ENCODE peak calls at places on chromosomes 16 and 17, in six cellular contexts. G, C, K, Z, A and N are unnamed samples.

GRCh38 chr17:69228576-69228975 is at the start of gene ABCA10:
- DNase-seq in G (no peak), C (no peak), Z (no peak), K (no peak), A (no peak), N (no peak)

GRCh38 chr17:8629371-8630226 is 926 bp downstream of the MYH10 start:
- DNase-seq in K (no peak), G (no peak), C (no peak), A (no peak), Z (no peak), N (peak; percentile 78)

GRCh38 chr17:2054262-2054739 is 602 bp upstream of the HIC1 start:
- DNase-seq in K (no peak), A (no peak), Z (no peak), G (no peak), C (no peak), N (peak; percentile 18)

GRCh38 chr16:66519974-66520373 is 29.9 kb downstream of the TK2 start:
- DNase-seq in A (no peak), G (no peak), K (no peak), C (no peak), Z (no peak), N (no peak)

GRCh38 chr17:29251969-29252866 is 5.6 kb downstream of the CRYBA1 start:
- DNase-seq in A (no peak), G (no peak), Z (no peak), C (no peak), K (no peak), N (peak; percentile 34)

GRCh38 chr17:66904760-66905637 is 59.5 kb upstream of the CACNG4 start:
- DNase-seq in G (no peak), C (no peak), Z (peak; percentile 43), A (no peak), K (no peak), N (no peak)

GRCh38 chr16:66619036-66619435 is 14.5 kb downstream of the CMTM3 start:
- DNase-seq in C (no peak), A (no peak), Z (no peak), G (no peak), K (no peak), N (no peak)

GRCh38 chr17:47708864-47709541 is 15.0 kb downstream of the TBKBP1 start:
- DNase-seq in A (no peak), C (no peak), Z (no peak), G (no peak), K (no peak), N (no peak)

GRCh38 chr17:40530988-40531971 is 29.9 kb upstream of the TNS4 start:
- DNase-seq in G (no peak), K (no peak), Z (no peak), A (peak; percentile 71), C (no peak), N (no peak)

GRCh38 chr16:62077998-62078397 is 41.8 kb upstream of the CDH8 start:
- DNase-seq in G (peak; percentile 49), Z (no peak), K (peak; percentile 28), C (no peak), A (no peak), N (no peak)

GRCh38 chr17:49053171-49053829 is 56.1 kb downstream of the IGF2BP1 start:
- DNase-seq in Z (no peak), G (no peak), C (no peak), K (no peak), A (no peak), N (no peak)

GRCh38 chr17:49054342-49055092 is 57.3 kb downstream of the IGF2BP1 start:
- DNase-seq in Z (no peak), A (no peak), G (no peak), C (no peak), K (no peak), N (no peak)

GRCh38 chr17:49051269-49051668 is 54.1 kb downstream of the IGF2BP1 start:
- DNase-seq in G (no peak), A (no peak), C (no peak), K (no peak), Z (no peak), N (no peak)

GRCh38 chr17:49050611-49051010 is 53.4 kb downstream of the IGF2BP1 start:
- DNase-seq in A (no peak), G (no peak), C (no peak), Z (no peak), K (no peak), N (no peak)

DNA sequence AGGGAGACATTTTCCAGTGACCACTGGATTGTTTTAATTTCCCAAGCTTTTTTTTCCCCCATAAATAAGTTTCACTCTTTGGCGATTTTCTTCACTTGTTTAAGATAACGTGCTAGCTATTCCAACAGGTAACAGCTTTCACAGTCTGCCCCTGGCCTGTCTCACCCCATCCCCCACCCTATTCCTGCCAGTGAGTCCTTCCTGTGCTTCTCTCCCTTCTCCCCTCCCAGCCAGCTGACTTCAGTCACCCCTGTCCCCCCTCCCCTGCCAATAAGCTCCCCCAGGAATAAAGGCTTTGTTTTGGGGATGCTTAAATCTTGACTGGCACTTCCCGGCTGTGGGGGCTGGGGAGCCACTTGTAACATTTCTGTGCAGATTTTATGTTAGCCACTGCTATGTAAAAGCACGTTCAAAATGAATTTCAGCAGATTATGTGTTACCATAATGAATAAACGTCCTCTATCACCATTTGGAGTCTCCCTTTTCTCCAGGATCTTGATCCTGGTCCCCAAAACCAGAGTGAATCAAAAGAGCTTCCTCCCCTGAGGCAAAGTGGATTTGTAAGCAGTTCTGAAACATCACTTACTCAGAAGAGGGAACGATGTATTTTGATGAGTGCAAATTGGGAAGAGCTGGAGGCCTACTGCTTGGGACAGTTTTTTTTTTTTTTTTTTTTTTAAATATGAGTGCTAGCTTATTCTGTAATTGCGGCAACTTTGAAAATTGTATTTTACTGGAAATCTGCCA is 58.2 kb downstream of the IGF2BP1 start:
- DNase-seq in K (no peak), Z (no peak), C (no peak), A (no peak), G (no peak), N (no peak)
- H3K27me3 ChIP-seq in K (no peaks in the 10 kb centered on the region), Z (no peaks in the 10 kb centered on the region), C (no peaks in the 10 kb centered on the region), A (no peaks in the 10 kb centered on the region), G (no peaks in the 10 kb centered on the region), N (no peaks in the 10 kb centered on the region)

GRCh38 chr16:75323928-75324327 is 72.5 kb upstream of the BCAR1 start:
- DNase-seq in K (no peak), G (no peak), C (no peak), A (no peak), Z (no peak), N (no peak)

GRCh38 chr16:75323198-75323597 is 71.8 kb upstream of the BCAR1 start:
- DNase-seq in C (no peak), K (no peak), G (no peak), Z (no peak), A (no peak), N (no peak)

GRCh38 chr16:75320435-75320834 is 69.0 kb upstream of the BCAR1 start:
- DNase-seq in C (no peak), K (no peak), G (no peak), Z (peak; percentile 41), A (no peak), N (no peak)

GRCh38 chr16:75319513-75320401 is 68.3 kb upstream of the BCAR1 start:
- DNase-seq in C (no peak), Z (no peak), G (no peak), A (peak; percentile 78), K (no peak), N (no peak)

GRCh38 chr16:75322706-75323105 is 71.3 kb upstream of the BCAR1 start:
- DNase-seq in A (no peak), G (no peak), C (no peak), K (no peak), Z (no peak), N (no peak)
- TF ChIP-seq ZNF274 in A (no peak), G (no peak), C (no peak), K (no peak), Z (no peak), N (no peak)

GRCh38 chr17:68195667-68196393 is 52.0 kb upstream of the AMZ2 start:
- DNase-seq in K (no peak), G (no peak), Z (no peak), C (no peak), A (no peak), N (no peak)
- H3K27me3 ChIP-seq in K (peaks cover 91% of the 10 kb centered on the region), G (peaks cover 53% of the 10 kb centered on the region), Z (peaks cover 24% of the 10 kb centered on the region), C (no peaks in the 10 kb centered on the region), A (peaks cover 19% of the 10 kb centered on the region), N (peaks cover 43% of the 10 kb centered on the region)

DNA sequence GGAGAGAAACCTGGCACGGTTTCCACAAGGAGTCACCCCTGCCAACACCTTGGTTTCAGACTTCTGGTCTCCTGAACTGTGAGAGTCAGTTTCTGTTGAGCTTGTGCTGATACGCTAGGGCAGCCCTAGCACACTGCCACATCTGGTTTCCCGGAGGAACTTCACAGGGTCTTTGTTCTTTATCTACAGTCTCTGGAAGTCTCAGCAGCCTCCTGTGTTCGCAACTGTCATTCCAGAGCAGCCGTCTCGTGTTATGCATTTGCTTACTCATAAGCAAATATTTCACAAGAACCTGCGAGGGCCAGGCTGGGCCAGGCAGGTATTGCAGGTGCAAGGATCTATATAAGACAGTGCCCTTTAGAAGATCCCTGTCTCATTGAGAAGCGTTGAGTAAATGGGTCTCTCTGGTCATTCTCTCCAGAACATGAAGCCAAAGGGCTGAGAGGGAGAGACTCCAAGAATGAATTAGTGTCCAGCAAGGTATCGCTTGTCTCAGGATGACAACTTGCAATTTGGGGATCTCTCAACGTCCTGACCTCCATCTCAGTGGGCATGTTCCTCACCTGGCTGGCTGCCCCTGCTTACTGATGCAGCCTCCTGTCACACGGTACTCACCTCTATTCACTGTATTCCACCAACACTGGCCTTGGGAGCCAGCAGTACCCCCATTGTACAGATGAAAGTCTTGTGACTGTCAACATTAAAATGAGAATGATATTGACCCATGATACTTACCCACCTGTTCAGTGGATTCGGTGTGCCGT is 141.2 kb downstream of the WWOX start:
- DNase-seq in G (no peak), A (no peak), K (no peak), C (no peak), Z (peak; percentile 93), N (no peak)
- TF ChIP-seq ZNF274 in G (no peak), A (no peak), K (no peak), C (no peak), Z (no peak), N (no peak)

GRCh38 chr17:33205552-33205951 is 87.5 kb downstream of the ASIC2 start:
- DNase-seq in K (no peak), Z (no peak), C (no peak), G (no peak), A (no peak), N (no peak)
- H3K27me3 ChIP-seq in K (no peaks in the 10 kb centered on the region), Z (no peaks in the 10 kb centered on the region), C (peaks cover 22% of the 10 kb centered on the region), G (no peaks in the 10 kb centered on the region), A (no peaks in the 10 kb centered on the region), N (peaks cover 8% of the 10 kb centered on the region)

GRCh38 chr16:81415757-81416156 is 28.9 kb upstream of the CMIP start:
- DNase-seq in A (no peak), K (no peak), Z (no peak), G (no peak), C (no peak), N (no peak)
- TF ChIP-seq ZNF274 in A (no peak), K (no peak), Z (no peak), G (no peak), C (no peak), N (no peak)

GRCh38 chr17:27879987-27880608 is 13.1 kb downstream of the LYRM9 start:
- DNase-seq in K (peak; percentile 51), G (peak; percentile 43), C (no peak), A (peak; percentile 23), Z (peak; percentile 48), N (peak; percentile 80)
- H3K27me3 ChIP-seq in K (no peaks in the 10 kb centered on the region), G (no peaks in the 10 kb centered on the region), C (no peaks in the 10 kb centered on the region), A (no peaks in the 10 kb centered on the region), Z (no peaks in the 10 kb centered on the region), N (peaks cover 40% of the 10 kb centered on the region)